ENCODE peak calls at places on chromosomes 12 and 14, in six cellular contexts. B is left ventricle myocardium inferior; R is T-helper 1 cell; W is activated naive CD8-positive, alpha-beta T cell treated with anti-CD3 and anti-CD28 coated beads for 36 hours; K is ELF-1; D is amygdala. X is an unnamed sample.
A peak's percentile ranks its signal among the peaks of the same experiment; 100 is the strongest.

GRCh38 chr14:54339771-54340170 is 57.0 kb upstream of the CDKN3 start:
- DNase-seq in B (no peak), R (no peak), W (no peak), K (peak; percentile 30), D (no peak), X (no peak)

GRCh38 chr12:47825239-47825639 is 5.5 kb upstream of the HDAC7 start:
- DNase-seq in B (peak; percentile 72), R (no peak), W (no peak), K (no peak), D (no peak), X (peak; percentile 72)

GRCh38 chr12:107554941-107555340 is 130.7 kb upstream of the PWP1 start:
- DNase-seq in B (no peak), R (no peak), W (no peak), K (no peak), D (no peak), X (no peak)

GRCh38 chr12:66241061-66242043 is 52.3 kb downstream of the IRAK3 start:
- DNase-seq in B (no peak), R (no peak), W (no peak), K (no peak), D (no peak), X (no peak)

GRCh38 chr12:49891476-49891875 is 12.2 kb downstream of the FAIM2 start:
- DNase-seq in B (no peak), R (no peak), W (no peak), K (no peak), D (no peak), X (no peak)

GRCh38 chr14:81400852-81401251 is 728 bp upstream of the STON2 start:
- DNase-seq in B (no peak), R (no peak), W (no peak), K (peak; percentile 77), D (no peak), X (no peak)

GRCh38 chr14:95685978-95686922 is at the start of gene TCL1B:
- DNase-seq in B (no peak), R (no peak), W (no peak), K (peak; percentile 56), D (no peak), X (no peak)

GRCh38 chr14:75234173-75234855 is 44.3 kb upstream of the FOS start:
- DNase-seq in B (peak; percentile 34), R (no peak), W (no peak), K (peak; percentile 73), D (peak; percentile 18), X (peak; percentile 79)

GRCh38 chr14:92597873-92598548 is 84.4 kb downstream of the RIN3 start:
- DNase-seq in B (no peak), R (no peak), W (no peak), K (no peak), D (no peak), X (no peak)

GRCh38 chr12:24025153-24025798 is 75.8 kb upstream of the SOX5 start:
- DNase-seq in B (no peak), R (no peak), W (no peak), K (no peak), D (no peak), X (no peak)

GRCh38 chr14:89264196-89264800 is 152.7 kb downstream of the FOXN3 start:
- DNase-seq in B (no peak), R (no peak), W (no peak), K (no peak), D (no peak), X (no peak)

X was measured in heart left ventricle.